ENCODE peak calls at places on chromosomes 7 and 10, in five cellular contexts. A is mammary epithelial cell, V is nephron progenitor cell, Y is WERI-Rb-1, W is activated T-cell treated with anti-CD3 and anti-CD28 coated beads for 24 hours. P is an unnamed sample.

GRCh38 chr7:74051629-74052410 is 23.8 kb downstream of the ELN start:
- DNase-seq in A (no peak), Y (peak; percentile 47), W (no peak), V (peak; percentile 69), P (peak; percentile 66)

GRCh38 chr7:30285067-30285530 is 702 bp downstream of the ZNRF2 start:
- DNase-seq in W (peak; percentile 12), Y (no peak), V (peak; percentile 58), A (no peak), P (peak; percentile 81)

GRCh38 chr7:24851791-24852190 is 94.5 kb upstream of the GSDME start:
- DNase-seq in W (no peak), Y (no peak), V (no peak), A (peak; percentile 40), P (no peak)

GRCh38 chr10:87552248-87552914 is 47.7 kb downstream of the MINPP1 start:
- DNase-seq in V (no peak), Y (no peak), A (peak; percentile 16), W (no peak), P (no peak)

GRCh38 chr10:109427421-109427820 is 495.9 kb downstream of the XPNPEP1 start:
- DNase-seq in Y (peak; percentile 10), V (no peak), A (peak; percentile 2), W (no peak), P (no peak)

GRCh38 chr7:43648725-43649406 is 66.0 kb downstream of the STK17A start:
- DNase-seq in W (peak; percentile 50), V (no peak), A (peak; percentile 88), Y (no peak), P (no peak)

GRCh38 chr10:83012866-83013265 is 1126.4 kb upstream of the GHITM start:
- DNase-seq in Y (no peak), A (peak; percentile 48), V (no peak), W (no peak), P (no peak)

GRCh38 chr7:64733550-64734240 is 60.5 kb upstream of the ZNF138 start:
- DNase-seq in W (no peak), A (no peak), Y (no peak), V (no peak), P (no peak)

GRCh38 chr7:120805636-120806388 is 52.1 kb downstream of the TSPAN12 start:
- DNase-seq in W (peak; percentile 24), A (peak; percentile 28), V (peak; percentile 73), Y (peak; percentile 56), P (peak; percentile 80)

GRCh38 chr7:27615420-27616185 is 47.1 kb downstream of the HIBADH start:
- DNase-seq in W (no peak), V (no peak), A (no peak), Y (no peak), P (no peak)